ENCODE peak calls at places on chromosomes 11 and 22, in eight cellular contexts. Q is frontal cortex; P is amniotic stem cell; A is Calu3; B is HFFc6; W is HEK293T; M is activated CD4-positive, alpha-beta T cell treated with anti-CD3 and anti-CD28 coated beads for 24 hours; O is COLO829. J is an unnamed sample.

GRCh38 chr11:126188332-126189108 is 22.9 kb downstream of the RPUSD4 start:
- DNase-seq in Q (no peak), P (no peak), A (no peak), B (no peak), W (no peak), M (no peak), O (no peak), J (no peak)

GRCh38 chr11:94134651-94135512 is 6.2 kb downstream of the PANX1 start:
- DNase-seq in Q (no peak), P (peak), A (no peak), B (peak), W (no peak), M (peak), O (no peak), J (peak)

GRCh38 chr11:57763568-57763967 is 2.0 kb downstream of the CTNND1 start:
- DNase-seq in Q (peak), P (no peak), A (no peak), B (peak), W (peak), M (no peak), O (peak), J (peak)

GRCh38 chr22:26610983-26611382 is 6.8 kb downstream of the CRYBB1 start:
- DNase-seq in Q (no peak), P (no peak), A (no peak), B (peak), W (no peak), M (no peak), O (no peak), J (no peak)

GRCh38 chr22:44309647-44310046 is 3.1 kb downstream of the SHISAL1 start:
- DNase-seq in Q (no peak), P (no peak), A (no peak), B (no peak), W (no peak), M (no peak), O (no peak), J (no peak)

GRCh38 chr11:133582731-133583130 is 50.4 kb upstream of the OPCML start:
- DNase-seq in Q (no peak), P (no peak), A (no peak), B (no peak), W (no peak), M (no peak), O (no peak), J (no peak)

GRCh38 chr11:63804259-63804658 is 9.0 kb upstream of the SPINDOC start:
- DNase-seq in Q (no peak), P (no peak), A (peak), B (no peak), W (no peak), M (no peak), O (no peak), J (no peak)

GRCh38 chr11:111320728-111321568 is 22.6 kb downstream of the POU2AF3 start:
- DNase-seq in Q (no peak), P (no peak), A (no peak), B (no peak), W (no peak), M (no peak), O (no peak), J (no peak)

GRCh38 chr11:17410606-17411379 is 22.3 kb upstream of the KCNJ11 start:
- DNase-seq in Q (no peak), P (no peak), A (no peak), B (no peak), W (no peak), M (no peak), O (no peak), J (no peak)

GRCh38 chr11:93942176-93942575 is 79.0 kb upstream of the HEPHL1 start:
- DNase-seq in Q (no peak), P (no peak), A (no peak), B (no peak), W (no peak), M (no peak), O (no peak), J (no peak)

GRCh38 chr11:73195191-73196007 is 22.7 kb upstream of the P2RY2 start:
- DNase-seq in Q (no peak), P (no peak), A (peak), B (peak), W (no peak), M (no peak), O (no peak), J (no peak)

GRCh38 chr11:43738600-43739409 is 58.3 kb downstream of the HSD17B12 start:
- DNase-seq in Q (no peak), P (peak), A (peak), B (peak), W (peak), M (no peak), O (no peak), J (peak)

GRCh38 chr22:43273902-43274484 is 69.2 kb downstream of the SCUBE1 start:
- DNase-seq in Q (peak), P (no peak), A (peak), B (peak), W (peak), M (no peak), O (peak), J (peak)

GRCh38 chr22:46352691-46353386 is 17.3 kb downstream of the TRMU start:
- DNase-seq in Q (peak), P (no peak), A (peak), B (no peak), W (no peak), M (no peak), O (peak), J (no peak)

GRCh38 chr11:109677876-109678275 is 255.9 kb downstream of the C11orf87 start:
- DNase-seq in Q (no peak), P (no peak), A (no peak), B (no peak), W (no peak), M (no peak), O (no peak), J (no peak)

GRCh38 chr22:49855491-49855911 is 1.9 kb downstream of the ZBED4 start:
- DNase-seq in Q (no peak), P (no peak), A (peak), B (no peak), W (no peak), M (no peak), O (no peak), J (no peak)

GRCh38 chr11:82989628-82990404 is 81.9 kb downstream of the RAB30 start:
- DNase-seq in Q (no peak), P (no peak), A (no peak), B (no peak), W (no peak), M (no peak), O (no peak), J (no peak)